ENCODE peak calls at places on chromosomes 12 and 14, in nine cellular contexts. I is EH; W is ACHN; Y is upper lobe of right lung; X is cardiac fibroblast; P is stimulated activated CD4-positive, alpha-beta T cell treated with anti-CD3 and anti-CD28 coated beads, Interleukin-15, amount 100 ng/mL, for 24 hours; M is tibial nerve; O is T47D; K is brain microvascular endothelial cell. V is an unnamed sample.

GRCh38 chr12:116102019-116102418 is 175.5 kb downstream of the MED13L start:
- DNase-seq in M (no peak), I (no peak), K (no peak), X (no peak), W (no peak), Y (no peak), P (no peak), O (no peak), V (no peak)

GRCh38 chr12:132444283-132444682 is 45.7 kb upstream of the FBRSL1 start:
- DNase-seq in O (no peak), K (no peak), P (no peak), M (no peak), X (no peak), I (no peak), Y (no peak), W (no peak), V (no peak)

GRCh38 chr14:61382842-61383241 is 61.5 kb downstream of the PRKCH start:
- DNase-seq in P (no peak), X (no peak), I (no peak), W (no peak), K (no peak), O (no peak), M (no peak), Y (no peak), V (no peak)

GRCh38 chr14:92471919-92472318 is 41.7 kb upstream of the RIN3 start:
- DNase-seq in O (no peak), W (peak; percentile 82), P (no peak), X (peak; percentile 65), M (no peak), I (peak; percentile 83), Y (no peak), K (peak; percentile 73), V (no peak)

GRCh38 chr14:73645248-73645610 is 443 bp downstream of the DNAL1 start:
- DNase-seq in Y (no peak), M (no peak), P (no peak), W (no peak), O (no peak), I (no peak), K (no peak), X (no peak), V (no peak)

GRCh38 chr12:88934163-88934747 is 354.0 kb upstream of the KITLG start:
- DNase-seq in K (no peak), P (no peak), O (no peak), Y (no peak), M (no peak), I (peak; percentile 56), X (peak; percentile 24), W (peak; percentile 38), V (no peak)

GRCh38 chr12:3141339-3142321 is 64.5 kb downstream of the TSPAN9 start:
- DNase-seq in K (no peak), W (no peak), O (no peak), Y (no peak), I (no peak), P (no peak), X (no peak), M (no peak), V (no peak)

GRCh38 chr14:88682495-88683114 is 110.1 kb downstream of the EML5 start:
- DNase-seq in M (no peak), X (no peak), P (no peak), I (no peak), W (no peak), K (no peak), Y (no peak), O (no peak), V (no peak)

GRCh38 chr12:81585787-81586186 is 173.4 kb downstream of the PPFIA2 start:
- DNase-seq in O (no peak), X (no peak), K (no peak), I (no peak), M (no peak), P (no peak), W (no peak), Y (no peak), V (no peak)

GRCh38 chr14:67694791-67695393 is 672 bp downstream of the RDH11 start:
- DNase-seq in M (no peak), I (peak; percentile 89), P (peak; percentile 89), Y (peak; percentile 79), O (peak; percentile 93), W (peak; percentile 92), K (peak; percentile 95), X (peak; percentile 91), V (peak; percentile 45)

GRCh38 chr14:78848234-78848820 is 678.2 kb downstream of the NRXN3 start:
- DNase-seq in X (peak; percentile 34), Y (no peak), M (no peak), P (peak; percentile 20), K (peak; percentile 24), I (peak; percentile 44), O (peak; percentile 57), W (peak; percentile 52), V (peak; percentile 1)